ENCODE peak calls at places on chromosomes 3 and 15, in seven cellular contexts. H is endothelial cell of umbilical vein, D is suprapubic skin, M is sigmoid colon, S is A549, X is esophagus squamous epithelium, B is H54. T is an unnamed sample.

GRCh38 chr15:58440181-58440910 is 8.6 kb downstream of the LIPC start:
- DNase-seq in S (peak), X (no peak), M (no peak), B (peak), D (no peak), H (peak), T (no peak)

GRCh38 chr3:59436164-59436958 is 386.5 kb upstream of the CFAP20DC start:
- DNase-seq in D (no peak), S (no peak), B (no peak), X (no peak), M (no peak), H (no peak), T (no peak)

GRCh38 chr3:145807990-145808389 is 353.0 kb downstream of the PLOD2 start:
- DNase-seq in S (no peak), B (no peak), D (no peak), M (no peak), X (no peak), H (peak), T (no peak)

GRCh38 chr15:84981711-84982300 is at the start of gene PDE8A:
- DNase-seq in H (peak), X (no peak), B (peak), S (peak), M (peak), D (peak), T (no peak)

GRCh38 chr15:89575656-89576416 is 567 bp downstream of the TICRR start:
- DNase-seq in M (no peak), B (no peak), X (no peak), H (peak), D (no peak), S (no peak), T (no peak)

GRCh38 chr3:33372218-33373081 is 67.8 kb downstream of the UBP1 start:
- DNase-seq in S (peak), D (no peak), X (no peak), H (peak), M (no peak), B (peak), T (no peak)

GRCh38 chr3:30186741-30187219 is 419.6 kb upstream of the TGFBR2 start:
- DNase-seq in B (no peak), H (no peak), X (no peak), D (no peak), M (no peak), S (no peak), T (no peak)

GRCh38 chr3:70985572-70985971 is 598.0 kb downstream of the FOXP1 start:
- DNase-seq in B (no peak), S (no peak), D (no peak), M (no peak), H (no peak), X (no peak), T (no peak)

GRCh38 chr3:185216587-185216918 is 37.3 kb downstream of the EHHADH start:
- DNase-seq in H (peak), M (no peak), S (no peak), D (no peak), X (no peak), B (no peak), T (no peak)

GRCh38 chr3:50408445-50408953 is 49.2 kb upstream of the TMEM115 start:
- DNase-seq in B (no peak), S (no peak), D (no peak), X (no peak), M (no peak), H (no peak), T (no peak)

GRCh38 chr3:23647706-23648258 is 158.0 kb upstream of the UBE2E1 start:
- DNase-seq in X (no peak), D (no peak), S (no peak), B (no peak), M (no peak), H (no peak), T (no peak)

GRCh38 chr3:23440416-23441294 is 237.5 kb downstream of the UBE2E2 start:
- DNase-seq in H (no peak), X (no peak), D (no peak), S (no peak), M (no peak), B (no peak), T (no peak)

GRCh38 chr3:106678657-106679390 is 698.4 kb upstream of the CCDC54 start:
- DNase-seq in H (no peak), B (no peak), D (no peak), M (no peak), X (no peak), S (no peak), T (no peak)

GRCh38 chr3:13062647-13063046 is 10.6 kb downstream of the IQSEC1 start:
- DNase-seq in H (no peak), S (no peak), X (no peak), M (no peak), B (no peak), D (no peak), T (no peak)

GRCh38 chr3:48556796-48557626 is at the start of gene PFKFB4:
- DNase-seq in X (peak), M (peak), B (peak), S (peak), H (peak), D (peak), T (peak)

GRCh38 chr15:51129513-51130197 is 34.9 kb upstream of the TNFAIP8L3 start:
- DNase-seq in D (no peak), H (no peak), X (no peak), M (no peak), S (no peak), B (no peak), T (no peak)

GRCh38 chr3:188061133-188061532 is 92.8 kb upstream of the LPP start:
- DNase-seq in D (no peak), B (peak), X (no peak), H (peak), S (peak), M (no peak), T (no peak)

GRCh38 chr3:25355034-25355898 is 72.8 kb upstream of the RARB start:
- DNase-seq in H (no peak), D (no peak), X (no peak), M (no peak), B (no peak), S (no peak), T (no peak)

GRCh38 chr3:195907730-195908438 is 467 bp downstream of the TNK2 start:
- DNase-seq in B (peak), H (no peak), D (no peak), X (no peak), S (peak), M (peak), T (no peak)

GRCh38 chr15:85452436-85452835 is 72.0 kb downstream of the AKAP13 start:
- DNase-seq in M (no peak), B (no peak), X (no peak), D (no peak), H (no peak), S (no peak), T (no peak)

GRCh38 chr3:188082040-188082439 is 71.9 kb upstream of the LPP start:
- DNase-seq in X (no peak), D (no peak), S (no peak), H (no peak), B (no peak), M (no peak), T (no peak)

GRCh38 chr15:88057836-88058235 is 198.7 kb downstream of the NTRK3 start:
- DNase-seq in H (no peak), M (no peak), X (no peak), S (no peak), D (no peak), B (no peak), T (no peak)

GRCh38 chr3:114756506-114757279 is 390.4 kb downstream of the ZBTB20 start:
- DNase-seq in D (no peak), S (no peak), H (no peak), B (no peak), X (no peak), M (peak), T (no peak)

GRCh38 chr15:39400821-39401550 is 179.9 kb upstream of the THBS1 start:
- DNase-seq in H (no peak), X (no peak), D (no peak), M (no peak), S (no peak), B (no peak), T (no peak)

GRCh38 chr3:106589306-106589942 is 720.6 kb upstream of the CBLB start:
- DNase-seq in B (no peak), X (no peak), D (no peak), H (no peak), S (no peak), M (no peak), T (no peak)

GRCh38 chr15:37773111-37773860 is 161.2 kb upstream of the TMCO5A start:
- DNase-seq in H (no peak), X (no peak), S (no peak), D (no peak), B (peak), M (no peak), T (no peak)

GRCh38 chr3:151460240-151460639 is 621 bp downstream of the IGSF10 start:
- DNase-seq in S (no peak), X (no peak), D (no peak), H (no peak), M (no peak), B (no peak), T (no peak)

GRCh38 chr3:134059680-134060560 is 30.2 kb upstream of the SLCO2A1 start:
- DNase-seq in M (no peak), D (peak), X (no peak), B (no peak), S (no peak), H (peak), T (no peak)

GRCh38 chr15:85704720-85705119 is 90.0 kb downstream of the KLHL25 start:
- DNase-seq in H (no peak), D (no peak), M (no peak), X (no peak), B (no peak), S (no peak), T (no peak)

DNA sequence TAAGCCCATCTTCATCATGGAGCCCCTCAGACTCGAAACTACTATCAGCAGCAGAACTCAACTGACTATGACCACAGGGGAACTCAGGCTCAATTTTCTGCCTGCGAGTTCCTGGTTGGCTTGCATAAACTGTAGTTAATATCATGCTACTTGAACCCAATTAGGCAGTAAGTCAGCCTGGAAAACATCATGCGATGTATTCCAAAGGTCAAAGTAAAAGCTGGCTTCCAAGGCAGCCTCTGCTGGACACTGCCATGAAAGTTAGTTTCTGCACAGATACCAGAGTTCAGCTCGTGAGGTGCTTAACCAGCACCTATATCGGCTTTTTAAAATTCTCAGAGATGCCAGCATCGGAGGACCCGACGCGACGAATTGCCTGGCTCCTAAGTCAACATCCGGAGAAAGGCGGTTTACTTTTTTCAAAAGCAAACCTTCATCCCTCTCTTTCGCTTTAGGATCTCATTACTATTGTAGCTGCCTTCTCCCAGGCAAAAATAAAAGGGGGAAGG is 3.8 kb downstream of the ANP32A start:
- DNase-seq in D (no peak), M (no peak), S (no peak), X (no peak), B (no peak), H (peak), T (no peak)
- TF ChIP-seq POLR2A in D (no peak), M (no peak), S (no peak), X (no peak), B (no peak), H (no peak), T (no peak)

GRCh38 chr15:67107014-67107812 is 41.8 kb downstream of the SMAD3 start:
- DNase-seq in X (no peak), D (no peak), S (peak), M (peak), H (peak), B (peak), T (no peak)
- TF ChIP-seq POLR2A in X (peak), D (no peak), S (no peak), M (no peak), H (peak), B (peak), T (no peak)

DNA sequence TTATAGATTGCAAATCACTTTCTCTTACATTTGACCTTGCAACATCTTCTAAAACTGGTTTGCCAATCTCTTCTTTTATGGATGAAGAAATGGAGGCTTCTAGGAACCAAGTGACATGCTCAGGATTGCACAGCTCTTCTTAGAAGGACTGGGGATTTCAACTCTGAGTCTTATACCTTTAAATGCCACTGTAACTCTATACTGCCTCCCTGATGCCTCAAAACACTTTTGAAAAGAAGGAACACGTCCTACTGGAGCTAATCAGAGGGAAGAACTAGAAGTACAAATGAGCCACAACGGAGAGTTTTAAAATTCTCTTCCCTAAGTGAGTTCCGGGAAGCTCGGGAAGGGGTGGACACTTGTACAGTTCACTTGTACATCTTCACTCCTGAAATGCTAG is 973 bp upstream of the MITF start:
- DNase-seq in D (no peak), H (peak), M (no peak), B (no peak), X (no peak), S (no peak), T (no peak)
- TF ChIP-seq POLR2A in D (no peak), H (no peak), M (no peak), B (no peak), X (no peak), S (no peak), T (no peak)

GRCh38 chr3:135803291-135803690 is 162.2 kb upstream of the PPP2R3A start:
- DNase-seq in M (no peak), B (no peak), H (no peak), D (no peak), X (no peak), S (no peak), T (no peak)

GRCh38 chr3:135805752-135806151 is 159.8 kb upstream of the PPP2R3A start:
- DNase-seq in S (no peak), M (no peak), B (no peak), H (no peak), X (no peak), D (no peak), T (no peak)

GRCh38 chr3:135802171-135802570 is 163.4 kb upstream of the PPP2R3A start:
- DNase-seq in D (no peak), M (no peak), S (no peak), X (no peak), H (no peak), B (no peak), T (no peak)

GRCh38 chr3:135801018-135801417 is 164.5 kb upstream of the PPP2R3A start:
- DNase-seq in B (no peak), M (no peak), S (no peak), D (no peak), H (no peak), X (no peak), T (no peak)

DNA sequence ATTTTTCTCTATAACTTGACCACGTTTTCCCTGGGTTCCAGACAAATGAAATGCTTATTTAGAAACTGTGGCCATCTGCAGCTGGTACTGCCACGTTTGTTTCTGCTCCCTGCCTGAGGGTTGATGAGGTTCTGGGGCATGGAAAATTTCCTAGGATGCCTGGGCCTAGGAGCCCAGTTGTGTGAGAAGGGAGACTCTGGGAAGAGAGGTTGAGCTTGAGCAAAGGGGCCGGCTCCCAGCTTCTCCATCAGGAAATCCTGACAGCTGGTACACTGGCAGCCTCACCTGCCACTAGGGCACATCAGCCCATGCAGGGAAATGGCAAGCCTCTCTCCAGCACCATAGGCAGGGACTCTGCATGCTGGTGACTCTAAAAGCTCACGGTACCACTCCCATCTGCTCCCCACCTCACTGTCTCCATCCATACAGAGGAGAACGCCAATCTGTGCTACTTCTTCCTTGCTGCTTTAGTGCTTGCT is 165.4 kb upstream of the PPP2R3A start:
- DNase-seq in H (no peak), D (no peak), S (no peak), B (no peak), M (no peak), X (no peak), T (no peak)
- TF ChIP-seq POLR2A in H (no peak), D (no peak), S (no peak), B (no peak), M (no peak), X (no peak), T (no peak)

GRCh38 chr15:79505956-79506355 is 73.8 kb downstream of the MINAR1 start:
- DNase-seq in X (no peak), D (no peak), S (no peak), B (no peak), H (no peak), M (no peak), T (no peak)
- TF ChIP-seq POLR2A in X (no peak), D (no peak), S (no peak), B (no peak), H (no peak), M (no peak), T (no peak)

GRCh38 chr15:60478633-60479360 is at the start of gene ICE2:
- DNase-seq in M (peak), H (peak), B (peak), D (peak), X (peak), S (peak), T (peak)

GRCh38 chr15:60476713-60477112 is 2.2 kb downstream of the ICE2 start:
- DNase-seq in M (no peak), S (no peak), B (no peak), H (no peak), X (no peak), D (no peak), T (no peak)

GRCh38 chr15:60477164-60477563 is 1.8 kb downstream of the ICE2 start:
- DNase-seq in H (peak), X (no peak), B (no peak), D (no peak), M (no peak), S (no peak), T (no peak)

GRCh38 chr15:60479361-60479684 is 381 bp upstream of the ICE2 start:
- DNase-seq in H (no peak), M (no peak), S (no peak), X (no peak), D (no peak), B (no peak), T (no peak)

DNA sequence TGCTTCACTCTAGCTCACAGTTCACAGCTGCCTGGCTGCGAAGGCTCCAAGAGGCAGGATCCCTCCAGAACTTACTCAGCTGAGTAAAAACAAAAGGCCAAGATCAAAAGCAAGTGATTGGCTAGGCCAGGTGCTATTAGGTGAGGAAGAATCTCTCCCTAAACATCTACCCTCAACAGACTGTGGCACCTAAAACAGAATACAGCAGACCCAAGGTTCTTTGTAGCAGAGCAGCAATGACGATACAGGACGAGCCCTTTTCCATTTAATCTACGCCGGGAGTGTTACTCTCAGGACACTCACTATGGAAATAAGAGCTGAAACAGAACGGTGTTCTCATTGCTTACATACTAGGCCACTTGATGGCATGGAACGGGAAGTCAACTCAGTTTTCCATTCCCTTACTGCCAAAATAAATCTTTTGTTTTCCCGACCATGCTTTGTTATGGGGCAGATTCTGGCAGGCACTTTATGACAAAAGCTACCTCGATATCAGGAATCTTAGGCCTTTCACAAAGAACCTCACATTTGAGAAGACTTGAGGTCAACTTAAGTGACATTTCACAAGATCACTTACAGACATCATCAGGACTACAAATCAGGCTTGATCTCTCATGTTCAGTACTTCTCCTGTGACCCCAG is 830 bp downstream of the ICE2 start:
- DNase-seq in X (no peak), H (peak), S (no peak), D (no peak), B (no peak), M (no peak), T (no peak)
- TF ChIP-seq POLR2A in X (peak), H (no peak), S (no peak), D (no peak), B (no peak), M (no peak), T (no peak)

GRCh38 chr3:9791790-9792404 is 376 bp downstream of the TADA3 start:
- DNase-seq in D (no peak), M (no peak), S (no peak), H (no peak), B (no peak), X (no peak), T (no peak)

GRCh38 chr3:9793161-9793781 is 389 bp downstream of the ARPC4 start:
- DNase-seq in X (no peak), M (no peak), S (no peak), B (no peak), H (peak), D (no peak), T (no peak)

GRCh38 chr3:9791127-9791526 is 1.1 kb downstream of the TADA3 start:
- DNase-seq in M (no peak), B (no peak), X (no peak), D (no peak), H (no peak), S (no peak), T (no peak)

GRCh38 chr3:9794400-9794799 is 1.5 kb downstream of the ARPC4 start:
- DNase-seq in M (no peak), X (no peak), H (no peak), B (no peak), D (no peak), S (no peak), T (no peak)

DNA sequence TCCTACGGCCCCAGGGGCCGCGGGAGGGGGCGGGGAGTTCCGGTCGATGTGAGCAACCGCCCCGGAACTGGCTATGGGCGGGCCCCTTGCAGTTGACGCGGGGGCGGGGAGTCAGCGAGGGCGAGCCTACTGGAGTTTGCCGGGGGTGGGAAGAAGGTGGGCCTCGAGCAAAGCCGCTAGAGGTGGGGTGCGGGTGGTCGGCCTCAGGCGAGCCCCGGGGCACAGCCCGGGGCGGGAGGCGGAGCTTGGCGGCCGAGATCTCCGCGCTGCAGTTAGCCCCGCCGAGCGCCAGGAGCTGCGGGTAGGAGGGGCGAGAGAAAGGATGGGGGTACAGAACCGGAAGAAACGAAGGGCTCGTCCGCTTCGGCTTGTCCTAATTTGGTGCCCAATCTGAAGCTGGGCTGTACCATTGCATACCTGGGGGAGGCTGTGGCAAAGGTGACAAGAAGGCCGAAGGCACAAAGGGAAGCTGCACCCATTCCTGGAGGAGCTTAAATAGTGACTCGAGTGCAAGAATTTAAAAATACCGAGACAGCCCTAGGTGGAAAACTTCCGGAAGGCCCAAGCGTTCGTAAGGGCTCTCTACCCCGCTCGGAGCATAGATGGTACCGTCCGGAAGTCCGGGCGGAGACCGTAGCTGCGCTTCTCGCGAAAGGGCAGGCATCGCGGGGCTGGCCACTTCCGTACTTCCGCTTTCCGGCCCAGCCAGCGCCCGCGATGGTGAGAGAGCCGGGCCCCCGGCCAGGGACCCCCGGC is at the start of the genes ARPC4 and TADA3:
- DNase-seq in S (peak), D (peak), X (peak), H (peak), M (peak), B (peak), T (peak)
- TF ChIP-seq POLR2A in S (peak), D (peak), X (peak), H (peak), M (peak), B (peak), T (peak)

GRCh38 chr3:190321789-190322603 is at the start of gene CLDN1:
- DNase-seq in D (peak), B (peak), S (peak), X (peak), H (peak), M (peak), T (peak)
- TF ChIP-seq POLR2A in D (peak), B (no peak), S (peak), X (peak), H (no peak), M (no peak), T (no peak)

T was measured in breast epithelium.